ENCODE peak calls at places on chromosomes 13 and 19, in four cellular contexts. X is AG08395; H is endothelial cell; U is activated CD4-positive, alpha-beta T cell treated with anti-CD3 and anti-CD28 coated beads, Interleukin-2, amount 50 U/mL, for 4 hours. B is an unnamed sample.

GRCh38 chr13:107104631-107105030 is 536.7 kb upstream of the ARGLU1 start:
- DNase-seq in U (no peak), X (no peak), H (no peak), B (no peak)

GRCh38 chr19:35703343-35703742 is 1.0 kb upstream of the ZBTB32 start:
- DNase-seq in H (no peak), U (no peak), X (no peak), B (no peak)

GRCh38 chr19:45125975-45126493 is 33.1 kb downstream of the PPP1R37 start:
- DNase-seq in X (peak; percentile 62), H (peak; percentile 81), U (peak; percentile 60), B (peak; percentile 50)

GRCh38 chr13:110240352-110240751 is 66.6 kb downstream of the COL4A1 start:
- DNase-seq in U (no peak), H (peak; percentile 29), X (no peak), B (no peak)

GRCh38 chr19:2055871-2056809 is 5.1 kb upstream of the MKNK2 start:
- DNase-seq in H (no peak), X (peak; percentile 43), U (no peak), B (no peak)

GRCh38 chr13:110274687-110275086 is 32.3 kb downstream of the COL4A1 start:
- DNase-seq in U (no peak), H (no peak), X (peak; percentile 40), B (no peak)

GRCh38 chr19:5358173-5358800 is 17.7 kb upstream of the PTPRS start:
- DNase-seq in H (no peak), X (no peak), U (no peak), B (no peak)

GRCh38 chr19:8571006-8571411 is 6.2 kb downstream of the MYO1F start:
- DNase-seq in U (peak; percentile 27), X (peak; percentile 86), H (no peak), B (peak; percentile 41)

GRCh38 chr13:37001921-37002250 is 1.3 kb downstream of the EXOSC8 start:
- DNase-seq in X (no peak), U (no peak), H (no peak), B (no peak)

GRCh38 chr13:27476943-27477681 is 26.7 kb upstream of the MTIF3 start:
- DNase-seq in X (peak; percentile 55), H (no peak), U (peak; percentile 7), B (no peak)

GRCh38 chr19:6235031-6235951 is 44.5 kb downstream of the MLLT1 start:
- DNase-seq in H (no peak), X (no peak), U (no peak), B (no peak)

GRCh38 chr13:79780240-79780639 is 299.3 kb downstream of the NDFIP2 start:
- DNase-seq in X (peak; percentile 28), U (no peak), H (no peak), B (no peak)

GRCh38 chr19:54905908-54906511 is at the start of gene NCR1:
- DNase-seq in H (no peak), X (no peak), U (no peak), B (no peak)

GRCh38 chr13:48265217-48265815 is 32.3 kb downstream of the ITM2B start:
- DNase-seq in X (no peak), H (no peak), U (peak; percentile 13), B (no peak)

GRCh38 chr13:80516818-80517348 is 176.0 kb upstream of the SPRY2 start:
- DNase-seq in H (no peak), U (no peak), X (no peak), B (no peak)

GRCh38 chr19:35015576-35016351 is 14.5 kb upstream of the SCN1B start:
- DNase-seq in X (peak; percentile 67), U (no peak), H (no peak), B (no peak)